ENCODE peak calls at places on chromosomes 7 and 10, in seven cellular contexts. H is fibroblast of lung; A is stimulated activated CD8-positive, alpha-beta memory T cell treated with anti-CD3 and anti-CD28 coated beads, Interleukin-4, amount 100 ng/mL, for 1 hour; G is head of caudate nucleus; E is lower lobe of right lung; C is SHP77; P is small intestine. X is an unnamed sample.

GRCh38 chr7:102426268-102427031 is 6.9 kb upstream of the ORAI2 start:
- DNase-seq in H (no peak), E (peak; percentile 71), G (no peak), C (no peak), A (no peak), P (peak; percentile 36), X (peak; percentile 59)

GRCh38 chr10:986137-986825 is 2.0 kb upstream of the GTPBP4 start:
- DNase-seq in H (peak; percentile 92), G (no peak), C (peak; percentile 54), A (no peak), E (peak; percentile 84), P (peak; percentile 50), X (no peak)

GRCh38 chr7:156640949-156641485 is 443 bp downstream of the RNF32 start:
- DNase-seq in E (peak; percentile 65), G (no peak), H (peak; percentile 61), A (no peak), C (peak; percentile 27), P (peak; percentile 53), X (peak; percentile 22)

GRCh38 chr10:28295346-28295745 is 7.5 kb downstream of the MPP7 start:
- DNase-seq in P (no peak), E (no peak), C (no peak), G (no peak), H (peak; percentile 63), A (no peak), X (no peak)

GRCh38 chr10:69051303-69051702 is 36.6 kb upstream of the SRGN start:
- DNase-seq in E (peak; percentile 76), C (no peak), A (no peak), P (no peak), G (no peak), H (peak; percentile 36), X (no peak)

GRCh38 chr10:111379521-111379920 is 302.7 kb downstream of the ADRA2A start:
- DNase-seq in A (no peak), G (peak; percentile 57), H (no peak), P (no peak), C (no peak), E (no peak), X (no peak)

GRCh38 chr10:46239999-46240683 is 46.7 kb upstream of the ANTXRL start:
- DNase-seq in A (no peak), C (no peak), H (no peak), E (no peak), G (no peak), P (no peak), X (no peak)

GRCh38 chr10:84739641-84740040 is 411.3 kb downstream of the CCSER2 start:
- DNase-seq in A (no peak), H (no peak), P (no peak), E (no peak), G (no peak), C (no peak), X (no peak)

GRCh38 chr7:27154369-27154768 is 2.0 kb upstream of the HOXA3 start:
- DNase-seq in P (no peak), H (no peak), C (no peak), E (no peak), A (no peak), G (no peak), X (no peak)

X was measured in T-cell.